ENCODE peak calls at places on chromosomes 16 and 17, in six cellular contexts. H is transverse colon, O is tibial nerve, Q is A549, V is upper lobe of left lung, B is stomach. W is an unnamed sample.
A peak's percentile ranks its signal among the peaks of the same experiment; 100 is the strongest.

GRCh38 chr16:69520800-69521602 is 44.8 kb upstream of the NFAT5 start:
- DNase-seq in H (no peak), O (no peak), Q (no peak), V (no peak), B (no peak), W (no peak)

GRCh38 chr17:2916362-2916928 is 120.2 kb downstream of the RAP1GAP2 start:
- DNase-seq in H (no peak), O (no peak), Q (no peak), V (no peak), B (no peak), W (no peak)

GRCh38 chr16:57187508-57187854 is 1.4 kb downstream of the RSPRY1 start:
- DNase-seq in H (no peak), O (no peak), Q (peak; percentile 11), V (no peak), B (no peak), W (no peak)

GRCh38 chr17:66682293-66682692 is 152.6 kb upstream of the CACNG5 start:
- DNase-seq in H (no peak), O (no peak), Q (no peak), V (no peak), B (no peak), W (peak; percentile 64)

GRCh38 chr17:18008496-18009268 is 30.3 kb downstream of the ATPAF2 start:
- DNase-seq in H (no peak), O (no peak), Q (no peak), V (no peak), B (no peak), W (no peak)

GRCh38 chr16:62665269-62665668 is 629.0 kb upstream of the CDH8 start:
- DNase-seq in H (no peak), O (no peak), Q (no peak), V (no peak), B (no peak), W (no peak)

GRCh38 chr17:31490991-31491793 is 99.7 kb downstream of the RAB11FIP4 start:
- DNase-seq in H (peak; percentile 57), O (no peak), Q (no peak), V (no peak), B (no peak), W (no peak)

GRCh38 chr16:81548551-81548900 is 103.9 kb downstream of the CMIP start:
- DNase-seq in H (no peak), O (no peak), Q (no peak), V (no peak), B (no peak), W (no peak)

GRCh38 chr17:3636908-3637373 is 381 bp downstream of the CTNS start:
- DNase-seq in H (no peak), O (no peak), Q (no peak), V (no peak), B (no peak), W (no peak)

GRCh38 chr17:67854378-67854777 is 29.1 kb downstream of the BPTF start:
- DNase-seq in H (no peak), O (no peak), Q (no peak), V (no peak), B (no peak), W (no peak)

GRCh38 chr17:77591231-77591785 is 367.2 kb upstream of the TNRC6C start:
- DNase-seq in H (peak; percentile 44), O (no peak), Q (no peak), V (no peak), B (no peak), W (no peak)

GRCh38 chr17:16171613-16172012 is 43.7 kb downstream of the NCOR1 start:
- DNase-seq in H (no peak), O (no peak), Q (peak; percentile 50), V (no peak), B (peak; percentile 63), W (no peak)

GRCh38 chr17:75476274-75476673 is 19.8 kb downstream of the TMEM94 start:
- DNase-seq in H (no peak), O (no peak), Q (no peak), V (no peak), B (no peak), W (no peak)

GRCh38 chr17:320809-321385 is 31.7 kb downstream of the RPH3AL start:
- DNase-seq in H (no peak), O (no peak), Q (no peak), V (no peak), B (no peak), W (peak; percentile 65)

GRCh38 chr16:10877472-10877946 is 507 bp downstream of the CIITA start:
- DNase-seq in H (no peak), O (no peak), Q (no peak), V (no peak), B (no peak), W (no peak)

GRCh38 chr16:85370881-85371651 is 242.1 kb upstream of the GSE1 start:
- DNase-seq in H (peak; percentile 83), O (peak; percentile 46), Q (no peak), V (peak; percentile 87), B (peak; percentile 88), W (peak; percentile 89)

GRCh38 chr17:74527756-74528155 is 3.5 kb downstream of the CD300LB start:
- DNase-seq in H (no peak), O (no peak), Q (no peak), V (no peak), B (peak; percentile 10), W (peak; percentile 25)

GRCh38 chr17:37527249-37527851 is 37.7 kb downstream of the DUSP14 start:
- DNase-seq in H (no peak), O (no peak), Q (peak; percentile 70), V (no peak), B (no peak), W (no peak)

GRCh38 chr17:58402047-58402446 is 15.3 kb downstream of the RNF43 start:
- DNase-seq in H (no peak), O (no peak), Q (no peak), V (no peak), B (no peak), W (no peak)

GRCh38 chr16:10126686-10127085 is 55.5 kb downstream of the GRIN2A start:
- DNase-seq in H (no peak), O (no peak), Q (no peak), V (no peak), B (no peak), W (no peak)

DNA sequence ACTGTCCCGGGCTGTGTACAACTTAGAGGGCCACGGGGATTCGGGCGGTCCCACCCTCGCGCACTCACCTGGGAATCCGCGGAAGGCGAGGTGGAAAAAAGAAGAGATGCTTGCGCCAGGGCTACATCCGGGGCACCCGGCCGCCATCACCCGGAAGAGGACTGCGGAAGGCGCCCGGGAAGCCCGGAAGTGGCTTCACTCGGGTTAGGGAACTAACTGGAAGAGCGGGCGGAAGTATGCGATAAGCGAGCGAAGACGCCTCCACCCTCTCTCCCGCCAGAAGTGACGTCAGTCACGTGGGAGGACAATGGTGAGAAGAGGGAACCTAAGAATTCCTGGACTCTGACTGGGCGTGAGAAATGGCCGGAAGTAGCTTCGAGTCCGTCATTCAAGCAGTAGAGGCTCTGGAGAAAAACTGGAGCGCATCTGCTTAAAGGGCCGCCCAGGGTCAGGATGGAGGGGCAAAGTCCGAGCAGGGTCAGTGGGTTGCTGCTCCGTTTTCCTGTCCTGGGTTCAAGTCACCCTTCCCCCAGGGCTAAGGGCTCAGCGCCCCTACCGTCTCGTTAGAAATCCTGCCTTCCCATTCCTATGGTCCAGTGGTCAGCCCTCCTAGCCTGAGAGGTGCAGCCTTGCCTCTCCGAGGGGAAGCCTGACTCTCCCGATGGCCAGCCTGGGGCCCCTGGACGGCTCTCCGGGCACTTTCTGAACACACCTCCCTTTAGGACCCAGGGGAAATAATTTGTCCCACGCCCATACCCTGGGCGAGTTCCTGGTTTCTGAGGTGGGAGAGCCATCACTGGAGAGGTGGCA is at the start of gene CD2BP2:
- DNase-seq in H (peak; percentile 98), O (peak; percentile 92), Q (peak; percentile 95), V (peak; percentile 95), B (peak; percentile 96), W (peak; percentile 99)
- TF ChIP-seq EP300 in H (peak; percentile 37), O (peak; percentile 95), Q (no peak), V (no peak), B (no peak), W (no peak)

GRCh38 chr17:5080591-5080990 is 2.3 kb downstream of the ZFP3 start:
- DNase-seq in H (no peak), O (no peak), Q (no peak), V (no peak), B (no peak), W (no peak)

GRCh38 chr17:5077781-5078105 is 524 bp upstream of the ZFP3 start:
- DNase-seq in H (no peak), O (no peak), Q (no peak), V (no peak), B (no peak), W (no peak)

GRCh38 chr17:5078106-5079028 is at the start of gene ZFP3:
- DNase-seq in H (peak; percentile 90), O (peak; percentile 46), Q (peak; percentile 70), V (peak; percentile 97), B (peak; percentile 87), W (peak; percentile 91)
- TF ChIP-seq CTCF in H (peak; percentile 8), O (no peak), Q (no peak), V (no peak), B (no peak), W (no peak)

DNA sequence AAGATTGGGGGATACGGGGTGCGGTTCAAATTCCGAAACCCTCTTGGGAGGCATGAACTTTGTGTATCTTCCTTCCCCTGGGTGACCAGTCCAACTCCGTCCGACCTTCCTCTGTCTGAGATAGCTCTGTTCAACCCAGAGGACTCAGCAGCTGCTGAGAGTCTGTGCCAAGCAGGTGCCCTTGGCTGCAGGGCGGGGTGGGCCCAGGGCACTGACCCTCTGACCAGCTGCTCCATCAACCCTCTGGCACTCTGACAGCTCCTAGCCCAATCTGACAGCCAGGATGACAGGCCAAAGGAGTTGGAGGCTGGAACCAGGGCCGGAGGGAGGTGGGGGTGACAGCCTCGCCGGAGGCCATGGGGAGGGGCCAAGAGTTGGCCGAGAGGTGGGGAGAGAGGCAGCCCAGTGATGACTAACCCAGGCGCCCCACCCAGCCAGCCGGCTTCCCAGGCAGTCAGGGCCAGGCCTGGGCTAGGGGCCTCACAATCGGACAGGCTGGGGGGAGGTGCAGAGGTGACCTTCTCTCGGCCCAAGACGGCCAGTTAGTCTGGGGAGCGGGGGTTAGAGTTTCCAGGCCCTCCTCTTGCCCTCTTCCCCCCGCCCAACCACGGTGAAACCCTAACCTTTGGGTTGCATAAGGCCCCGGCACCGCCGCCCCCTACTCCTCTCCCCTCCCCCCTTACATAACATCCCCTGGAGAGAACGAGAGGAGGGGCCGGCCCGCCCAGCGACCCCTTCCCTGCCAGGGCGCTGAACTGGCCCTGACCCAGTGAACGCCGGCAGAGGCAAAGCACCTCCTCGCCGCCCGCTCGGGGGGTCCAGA is 5.0 kb upstream of the TLCD2 start:
- DNase-seq in H (peak; percentile 91), O (peak; percentile 83), Q (peak; percentile 91), V (peak; percentile 91), B (peak; percentile 84), W (peak; percentile 97)
- TF ChIP-seq EP300 in H (no peak), O (peak; percentile 7), Q (no peak), V (no peak), B (no peak), W (no peak)

DNA sequence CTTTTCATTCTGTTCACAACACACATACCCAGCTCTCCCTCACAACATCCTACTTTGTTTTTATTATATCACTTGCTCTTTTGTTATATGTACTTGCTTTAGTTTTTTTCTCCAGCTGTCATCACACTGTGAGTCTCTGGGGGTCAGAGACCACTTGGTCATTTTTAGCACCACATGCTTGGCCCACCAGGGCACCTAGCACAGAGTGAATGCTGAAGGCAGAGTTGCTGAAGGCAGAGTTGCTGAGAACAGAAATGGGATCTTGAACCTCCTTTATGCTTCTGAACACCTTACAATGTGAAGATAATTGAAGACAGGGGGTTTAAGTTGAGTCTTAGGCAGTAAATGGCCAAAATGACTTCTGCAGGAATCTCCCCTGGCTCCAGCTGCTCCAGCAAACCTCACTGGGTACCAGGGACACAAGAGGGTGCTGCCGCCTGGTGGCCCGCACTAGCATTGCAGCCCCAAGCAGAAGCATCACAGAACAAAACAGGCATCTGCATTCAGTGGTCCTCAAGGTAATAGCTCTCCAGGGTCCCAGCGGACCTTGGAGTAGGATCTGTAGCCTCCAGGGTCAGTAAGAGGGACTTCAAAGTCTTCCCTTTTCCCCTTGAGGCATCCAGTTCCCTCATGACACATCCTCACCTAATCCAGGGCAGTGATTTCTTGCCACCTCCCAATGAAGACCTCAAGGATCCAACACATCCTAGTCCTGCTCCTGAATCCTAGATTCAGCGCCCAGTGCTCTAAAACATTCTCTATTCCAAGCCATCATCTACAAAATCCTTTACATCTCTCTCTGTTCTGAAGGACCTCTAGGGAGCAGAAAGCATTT is 1972.6 kb downstream of the TP53TG3F start:
- DNase-seq in H (no peak), O (no peak), Q (no peak), V (peak; percentile 71), B (no peak), W (no peak)
- TF ChIP-seq CTCF in H (peak; percentile 36), O (peak; percentile 11), Q (no peak), V (peak; percentile 28), B (no peak), W (peak; percentile 36)

W was measured in sigmoid colon.